ENCODE peak calls at places on chromosomes 6 and 20, in six cellular contexts. R is RCC 7860, Y is fibroblast of lung, D is BE2C, M is skeletal muscle cell, C is mucosa of gallbladder. F is an unnamed sample.

GRCh38 chr6:159107451-159108260 is 61.5 kb upstream of the FNDC1 start:
- DNase-seq in R (no peak), Y (no peak), D (peak; percentile 28), M (no peak), C (no peak), F (no peak)

GRCh38 chr6:4280721-4281120 is 145.3 kb upstream of the ECI2 start:
- DNase-seq in R (peak; percentile 47), Y (peak; percentile 66), D (no peak), M (peak; percentile 51), C (no peak), F (peak; percentile 75)

GRCh38 chr20:3595541-3595940 is 67.7 kb downstream of the GFRA4 start:
- DNase-seq in R (no peak), Y (no peak), D (no peak), M (no peak), C (no peak), F (no peak)

GRCh38 chr6:33199687-33200233 is 705 bp downstream of the RXRB start:
- DNase-seq in R (peak; percentile 19), Y (peak; percentile 64), D (no peak), M (no peak), C (peak; percentile 50), F (peak; percentile 86)

GRCh38 chr20:2762578-2763131 is 37.8 kb downstream of the CPXM1 start:
- DNase-seq in R (no peak), Y (no peak), D (no peak), M (no peak), C (no peak), F (no peak)

GRCh38 chr20:31872406-31872805 is 2.0 kb downstream of the TTLL9 start:
- DNase-seq in R (no peak), Y (no peak), D (no peak), M (no peak), C (no peak), F (no peak)

GRCh38 chr6:125986956-125987617 is 747 bp downstream of the TRMT11 start:
- DNase-seq in R (no peak), Y (peak; percentile 15), D (no peak), M (no peak), C (no peak), F (no peak)

GRCh38 chr6:88519227-88520019 is 353.3 kb upstream of the CNR1 start:
- DNase-seq in R (no peak), Y (no peak), D (no peak), M (no peak), C (no peak), F (no peak)

GRCh38 chr6:159819932-159820640 is 20.0 kb downstream of the PNLDC1 start:
- DNase-seq in R (no peak), Y (no peak), D (no peak), M (no peak), C (no peak), F (no peak)

GRCh38 chr6:87430499-87430898 is 22.7 kb downstream of the CFAP206 start:
- DNase-seq in R (no peak), Y (no peak), D (no peak), M (no peak), C (no peak), F (no peak)

GRCh38 chr6:71410164-71410566 is 121.6 kb downstream of the OGFRL1 start:
- DNase-seq in R (peak; percentile 75), Y (no peak), D (no peak), M (no peak), C (no peak), F (no peak)

GRCh38 chr6:25280617-25280990 is 1.4 kb downstream of the CARMIL1 start:
- DNase-seq in R (peak; percentile 4), Y (peak; percentile 19), D (no peak), M (no peak), C (peak; percentile 46), F (no peak)

GRCh38 chr6:121573466-121573865 is 138.0 kb downstream of the GJA1 start:
- DNase-seq in R (peak; percentile 8), Y (no peak), D (no peak), M (no peak), C (no peak), F (peak; percentile 71)

GRCh38 chr6:119076173-119076965 is 2.1 kb downstream of the FAM184A start:
- DNase-seq in R (no peak), Y (no peak), D (no peak), M (no peak), C (no peak), F (no peak)

GRCh38 chr6:158805698-158806373 is 13.3 kb downstream of the EZR start:
- DNase-seq in R (no peak), Y (no peak), D (no peak), M (no peak), C (no peak), F (no peak)

GRCh38 chr6:162123797-162124196 is 603.8 kb downstream of the PRKN start:
- DNase-seq in R (peak; percentile 23), Y (peak; percentile 48), D (no peak), M (no peak), C (no peak), F (no peak)

GRCh38 chr6:16639689-16640480 is 121.4 kb downstream of the ATXN1 start:
- DNase-seq in R (peak; percentile 65), Y (peak; percentile 78), D (no peak), M (peak; percentile 51), C (no peak), F (peak; percentile 49)

GRCh38 chr6:63347599-63347998 is 27.8 kb upstream of the LGSN start:
- DNase-seq in R (peak; percentile 76), Y (peak; percentile 87), D (no peak), M (peak; percentile 71), C (no peak), F (no peak)

GRCh38 chr6:72552938-72553337 is 68.9 kb upstream of the KCNQ5 start:
- DNase-seq in R (no peak), Y (peak; percentile 40), D (no peak), M (no peak), C (no peak), F (no peak)

GRCh38 chr20:58851221-58851968 is 693 bp upstream of the GNAS-AS1 start:
- DNase-seq in R (no peak), Y (no peak), D (no peak), M (no peak), C (no peak), F (no peak)

GRCh38 chr20:13231031-13231752 is 10.1 kb downstream of the ISM1 start:
- DNase-seq in R (peak; percentile 85), Y (no peak), D (no peak), M (peak; percentile 52), C (no peak), F (no peak)

GRCh38 chr6:99099243-99099642 is 151.5 kb upstream of the FBXL4 start:
- DNase-seq in R (no peak), Y (no peak), D (no peak), M (no peak), C (no peak), F (no peak)

GRCh38 chr6:6320901-6321300 is 439 bp upstream of the F13A1 start:
- DNase-seq in R (peak; percentile 58), Y (no peak), D (no peak), M (peak; percentile 6), C (no peak), F (no peak)

GRCh38 chr6:140300331-140300730 is 925.9 kb upstream of the CITED2 start:
- DNase-seq in R (no peak), Y (no peak), D (no peak), M (no peak), C (no peak), F (no peak)

GRCh38 chr20:32091888-32092346 is 17.6 kb upstream of the TM9SF4 start:
- DNase-seq in R (peak; percentile 46), Y (peak; percentile 79), D (peak; percentile 86), M (peak; percentile 38), C (peak; percentile 80), F (peak; percentile 84)

GRCh38 chr6:3820563-3820962 is 28.6 kb upstream of the FAM50B start:
- DNase-seq in R (no peak), Y (no peak), D (no peak), M (no peak), C (no peak), F (no peak)

GRCh38 chr20:37288091-37288490 is 1.4 kb upstream of the MANBAL start:
- DNase-seq in R (no peak), Y (no peak), D (no peak), M (no peak), C (no peak), F (peak; percentile 73)

GRCh38 chr6:32459781-32460424 is 20.2 kb downstream of the HLA-DRA start:
- DNase-seq in R (no peak), Y (no peak), D (no peak), M (no peak), C (no peak), F (no peak)

GRCh38 chr6:153931431-153931830 is 107.6 kb upstream of the OPRM1 start:
- DNase-seq in R (no peak), Y (no peak), D (no peak), M (no peak), C (no peak), F (no peak)

GRCh38 chr6:98828991-98829411 is 5.4 kb upstream of the POU3F2 start:
- DNase-seq in R (no peak), Y (no peak), D (no peak), M (no peak), C (no peak), F (no peak)

F was measured in adrenal gland.